ENCODE peak calls at places on chromosomes 6 and 20, in seven cellular contexts. M is HepG2; S is colonic mucosa; P is CD4-positive, alpha-beta memory T cell; I is aorta; F is adrenal gland; G is stomach. Y is an unnamed sample.

GRCh38 chr20:1982666-1983065 is 11.2 kb downstream of the PDYN start:
- DNase-seq in M (no peak), S (no peak), P (no peak), I (no peak), F (no peak), G (no peak), Y (no peak)

GRCh38 chr6:6781172-6781876 is 192.8 kb downstream of the LY86 start:
- DNase-seq in M (no peak), S (no peak), P (no peak), I (peak; percentile 68), F (peak; percentile 83), G (no peak), Y (no peak)

GRCh38 chr20:1434571-1435336 is 31.9 kb downstream of the NSFL1C start:
- DNase-seq in M (no peak), S (peak; percentile 43), P (peak; percentile 81), I (peak; percentile 53), F (no peak), G (peak; percentile 30), Y (no peak)

GRCh38 chr6:134787261-134787871 is 162.5 kb downstream of the ALDH8A1 start:
- DNase-seq in M (no peak), S (no peak), P (no peak), I (no peak), F (no peak), G (no peak), Y (no peak)

GRCh38 chr6:74070091-74070490 is 374.1 kb downstream of the CD109 start:
- DNase-seq in M (no peak), S (no peak), P (no peak), I (no peak), F (no peak), G (no peak), Y (no peak)

GRCh38 chr6:90536516-90536915 is 50.4 kb downstream of the MAP3K7 start:
- DNase-seq in M (no peak), S (no peak), P (no peak), I (no peak), F (no peak), G (no peak), Y (no peak)

GRCh38 chr6:106546322-106547052 is 82.8 kb downstream of the RTN4IP1 start:
- DNase-seq in M (peak; percentile 36), S (no peak), P (no peak), I (no peak), F (no peak), G (no peak), Y (no peak)

GRCh38 chr6:128882560-128882959 is 378 bp upstream of the LAMA2 start:
- DNase-seq in M (no peak), S (no peak), P (no peak), I (no peak), F (no peak), G (no peak), Y (no peak)

GRCh38 chr6:17904491-17905120 is 82.8 kb downstream of the KIF13A start:
- DNase-seq in M (no peak), S (no peak), P (no peak), I (no peak), F (no peak), G (no peak), Y (no peak)

GRCh38 chr6:143096403-143096802 is 35.7 kb downstream of the AIG1 start:
- DNase-seq in M (no peak), S (no peak), P (no peak), I (no peak), F (no peak), G (no peak), Y (no peak)

GRCh38 chr20:36575066-36575743 is 1.8 kb downstream of the TGIF2 start:
- DNase-seq in M (peak; percentile 73), S (peak; percentile 67), P (peak; percentile 54), I (peak; percentile 64), F (peak; percentile 77), G (peak; percentile 67), Y (peak; percentile 52)

GRCh38 chr6:31087494-31088089 is 24.8 kb downstream of the C6orf15 start:
- DNase-seq in M (peak; percentile 78), S (peak; percentile 94), P (peak; percentile 85), I (peak; percentile 91), F (peak; percentile 92), G (peak; percentile 91), Y (peak; percentile 80)

GRCh38 chr6:15544321-15544900 is 118.4 kb downstream of the DTNBP1 start:
- DNase-seq in M (no peak), S (no peak), P (no peak), I (no peak), F (no peak), G (no peak), Y (no peak)

GRCh38 chr6:168050861-168051586 is 28.0 kb downstream of the FRMD1 start:
- DNase-seq in M (no peak), S (no peak), P (no peak), I (peak; percentile 44), F (no peak), G (no peak), Y (peak; percentile 22)

GRCh38 chr6:167855825-167856425 is 29.2 kb downstream of the AFDN start:
- DNase-seq in M (peak; percentile 96), S (no peak), P (no peak), I (no peak), F (no peak), G (no peak), Y (no peak)

GRCh38 chr6:127180421-127180820 is 62.0 kb downstream of the RSPO3 start:
- DNase-seq in M (no peak), S (no peak), P (no peak), I (no peak), F (no peak), G (no peak), Y (no peak)

GRCh38 chr20:24979036-24979960 is 13.3 kb downstream of the APMAP start:
- DNase-seq in M (no peak), S (peak; percentile 11), P (no peak), I (no peak), F (peak; percentile 14), G (no peak), Y (no peak)

GRCh38 chr6:37314803-37315515 is 38.8 kb upstream of the RNF8 start:
- DNase-seq in M (peak; percentile 48), S (peak; percentile 28), P (no peak), I (no peak), F (no peak), G (peak; percentile 41), Y (no peak)

GRCh38 chr6:118709859-118710350 is 58.5 kb upstream of the CEP85L start:
- DNase-seq in M (no peak), S (peak; percentile 26), P (peak; percentile 88), I (no peak), F (peak; percentile 40), G (peak; percentile 39), Y (no peak)

GRCh38 chr6:25023781-25024180 is 88.0 kb upstream of the RIPOR2 start:
- DNase-seq in M (no peak), S (no peak), P (no peak), I (no peak), F (no peak), G (no peak), Y (no peak)

GRCh38 chr6:164478426-164478825 is 831.0 kb downstream of the C6orf118 start:
- DNase-seq in M (no peak), S (no peak), P (no peak), I (no peak), F (no peak), G (no peak), Y (peak; percentile 9)

GRCh38 chr6:118985123-118985830 is 50.3 kb upstream of the MCM9 start:
- DNase-seq in M (no peak), S (no peak), P (no peak), I (no peak), F (no peak), G (no peak), Y (no peak)

GRCh38 chr6:108748959-108749358 is 99.3 kb upstream of the ARMC2 start:
- DNase-seq in M (no peak), S (no peak), P (no peak), I (no peak), F (no peak), G (no peak), Y (no peak)

GRCh38 chr20:50645253-50646068 is 45.9 kb downstream of the RIPOR3 start:
- DNase-seq in M (peak; percentile 100), S (peak; percentile 67), P (no peak), I (peak; percentile 69), F (peak; percentile 84), G (peak; percentile 68), Y (peak; percentile 60)

GRCh38 chr6:143164565-143165105 is 103.9 kb downstream of the AIG1 start:
- DNase-seq in M (no peak), S (no peak), P (no peak), I (no peak), F (no peak), G (no peak), Y (no peak)

GRCh38 chr6:34736838-34737237 is 20.5 kb upstream of the SNRPC start:
- DNase-seq in M (no peak), S (no peak), P (no peak), I (no peak), F (no peak), G (no peak), Y (no peak)

GRCh38 chr6:6892706-6893601 is 214.8 kb upstream of the RREB1 start:
- DNase-seq in M (no peak), S (no peak), P (no peak), I (no peak), F (peak; percentile 74), G (no peak), Y (no peak)

GRCh38 chr6:149362289-149362688 is 37.8 kb upstream of the SUMO4 start:
- DNase-seq in M (no peak), S (no peak), P (no peak), I (no peak), F (no peak), G (no peak), Y (no peak)
- H3K4me1 ChIP-seq in M (peaks cover 13% of the 10 kb centered on the region), S (no peaks in the 10 kb centered on the region), P (peaks cover 98% of the 10 kb centered on the region), I (no peaks in the 10 kb centered on the region), F (peaks cover 3% of the 10 kb centered on the region), G (peaks cover 63% of the 10 kb centered on the region), Y (no peaks in the 10 kb centered on the region)

DNA sequence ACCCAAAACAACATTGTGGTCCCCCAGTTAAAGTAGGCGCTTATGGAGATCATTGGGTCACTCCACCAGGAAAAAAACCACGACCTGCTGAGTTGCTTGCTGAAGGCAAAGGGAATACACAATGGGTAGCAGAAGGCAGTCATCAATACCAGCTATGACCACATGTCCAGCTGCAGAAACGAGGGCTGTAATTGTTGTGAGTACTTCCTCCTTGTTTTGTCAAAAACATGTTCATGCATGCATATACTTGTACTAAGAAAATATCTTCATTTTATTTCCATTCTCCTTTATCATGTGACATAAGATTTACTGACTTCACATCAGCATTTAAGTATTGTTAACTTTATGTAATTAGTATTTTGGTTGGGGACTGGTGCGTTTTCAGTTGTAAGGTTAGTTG is 16.9 kb downstream of the SERINC1 start:
- DNase-seq in M (no peak), S (no peak), P (no peak), I (no peak), F (no peak), G (no peak), Y (no peak)
- H3K36me3 ChIP-seq in M (peaks cover 68% of the 10 kb centered on the region), S (no peaks in the 10 kb centered on the region), P (peaks cover 73% of the 10 kb centered on the region), I (peaks cover 5% of the 10 kb centered on the region), F (peaks cover 75% of the 10 kb centered on the region), G (peaks cover 74% of the 10 kb centered on the region), Y (peaks cover 36% of the 10 kb centered on the region)

GRCh38 chr6:43016935-43017334 is 2.9 kb downstream of the KLHDC3 start:
- DNase-seq in M (no peak), S (no peak), P (no peak), I (no peak), F (no peak), G (no peak), Y (no peak)
- H3K4me3 ChIP-seq in M (no peak overlapping the region), S (no peak overlapping the region), P (no peak overlapping the region), I (no peak overlapping the region), F (no peak overlapping the region), G (peak overlapping the region; percentile 3), Y (no peak overlapping the region)

DNA sequence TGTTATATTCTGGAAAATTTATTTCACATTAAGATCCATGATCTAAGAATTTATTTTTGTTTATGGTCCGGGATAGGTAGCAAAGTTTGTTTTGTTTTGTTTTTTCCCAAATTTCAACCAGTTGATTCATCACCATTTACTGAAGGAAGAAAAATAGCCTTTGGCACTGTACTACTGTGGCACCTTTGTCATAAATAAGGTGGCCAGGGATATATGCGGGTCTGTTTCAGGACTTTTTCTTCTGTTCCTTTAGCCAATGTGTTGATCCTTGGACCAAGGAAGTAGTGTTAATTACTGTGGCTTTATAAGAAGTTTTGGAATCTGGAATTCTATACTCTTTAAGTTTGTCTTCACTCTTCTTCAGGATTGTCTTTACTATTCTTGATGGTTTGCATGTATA is 171.7 kb downstream of the FAXC start:
- DNase-seq in M (no peak), S (no peak), P (no peak), I (no peak), F (no peak), G (no peak), Y (no peak)
- H3K4me1 ChIP-seq in M (no peaks in the 10 kb centered on the region), S (no peaks in the 10 kb centered on the region), P (no peaks in the 10 kb centered on the region), I (no peaks in the 10 kb centered on the region), F (no peaks in the 10 kb centered on the region), G (no peaks in the 10 kb centered on the region), Y (no peaks in the 10 kb centered on the region)